ENCODE peak calls at places on chromosomes 13 and 19, in seven cellular contexts. X is HCT116, N is H1, J is K562, V is SK-N-SH, Y is HepG2, S is GM12878. R is an unnamed sample.

GRCh38 chr19:7447648-7448047 is 41.2 kb downstream of the PEX11G start:
- DNase-seq in X (no peak), Y (no peak), N (no peak), S (no peak), V (no peak), J (no peak), R (no peak)

GRCh38 chr19:55146648-55147218 is 2.3 kb downstream of the TNNT1 start:
- DNase-seq in J (peak; percentile 94), X (peak; percentile 61), N (peak; percentile 73), V (peak; percentile 70), S (no peak), Y (peak; percentile 25), R (peak; percentile 56)

GRCh38 chr13:28820099-28821051 is at the start of gene MTUS2:
- DNase-seq in J (peak; percentile 31), V (no peak), S (no peak), N (no peak), X (no peak), Y (no peak), R (no peak)

GRCh38 chr13:112175162-112176075 is 108.5 kb downstream of the SOX1 start:
- DNase-seq in S (no peak), Y (no peak), N (no peak), J (no peak), V (no peak), X (no peak), R (no peak)

GRCh38 chr13:114118086-114118762 is 14.2 kb downstream of the RASA3 start:
- DNase-seq in V (no peak), J (no peak), S (no peak), N (no peak), Y (peak; percentile 62), X (no peak), R (no peak)

GRCh38 chr19:47049307-47049700 is 880 bp upstream of the TMEM160 start:
- DNase-seq in N (no peak), J (no peak), S (no peak), V (no peak), Y (no peak), X (no peak), R (peak; percentile 31)

GRCh38 chr19:48918801-48919247 is 14.7 kb upstream of the DHDH start:
- DNase-seq in N (peak; percentile 47), S (no peak), Y (no peak), X (no peak), J (peak; percentile 81), V (peak; percentile 75), R (peak; percentile 23)

GRCh38 chr13:34172048-34172447 is 354.1 kb downstream of the RFC3 start:
- DNase-seq in J (no peak), S (no peak), V (no peak), Y (no peak), N (no peak), X (no peak), R (no peak)

GRCh38 chr13:90800082-90800746 is 547.3 kb upstream of the MIR17HG start:
- DNase-seq in Y (no peak), S (no peak), V (peak; percentile 59), X (no peak), N (no peak), J (no peak), R (no peak)

GRCh38 chr13:108306768-108307332 is 37.3 kb downstream of the TNFSF13B start:
- DNase-seq in V (no peak), Y (no peak), S (no peak), J (no peak), N (no peak), X (no peak), R (no peak)

GRCh38 chr19:34345934-34346333 is 19.1 kb upstream of the GPI start:
- DNase-seq in Y (peak; percentile 63), N (peak; percentile 65), X (peak; percentile 61), J (peak; percentile 77), V (peak; percentile 86), S (no peak), R (peak; percentile 77)

GRCh38 chr13:63864171-63864902 is 2448.7 kb upstream of the PCDH20 start:
- DNase-seq in S (no peak), X (no peak), J (no peak), V (no peak), Y (no peak), N (no peak), R (no peak)

GRCh38 chr13:101698400-101698799 is 245.9 kb downstream of the ITGBL1 start:
- DNase-seq in Y (no peak), J (no peak), V (peak; percentile 23), X (no peak), N (no peak), S (no peak), R (no peak)

GRCh38 chr13:42110410-42111155 is 62.1 kb downstream of the DGKH start:
- DNase-seq in N (no peak), S (peak; percentile 68), V (peak; percentile 55), Y (peak; percentile 54), X (peak; percentile 43), J (peak; percentile 59), R (peak; percentile 26)

GRCh38 chr13:42152495-42152894 is 104.0 kb downstream of the DGKH start:
- DNase-seq in X (no peak), S (no peak), N (no peak), J (no peak), V (no peak), Y (no peak), R (no peak)

GRCh38 chr13:114164681-114165429 is 14.2 kb upstream of the CFAP97D2 start:
- DNase-seq in V (no peak), Y (no peak), S (no peak), J (no peak), X (no peak), N (no peak), R (no peak)

GRCh38 chr19:35211545-35212230 is 16.9 kb downstream of the FAM187B start:
- DNase-seq in Y (peak; percentile 13), J (no peak), N (no peak), X (no peak), V (no peak), S (no peak), R (no peak)

GRCh38 chr19:51980116-51980736 is 6.4 kb downstream of the ZNF350 start:
- DNase-seq in V (no peak), J (no peak), X (no peak), S (no peak), N (no peak), Y (no peak), R (no peak)

GRCh38 chr13:110490009-110490770 is 71.3 kb downstream of the RAB20 start:
- DNase-seq in X (no peak), N (no peak), Y (peak; percentile 89), S (no peak), V (no peak), J (no peak), R (no peak)

DNA sequence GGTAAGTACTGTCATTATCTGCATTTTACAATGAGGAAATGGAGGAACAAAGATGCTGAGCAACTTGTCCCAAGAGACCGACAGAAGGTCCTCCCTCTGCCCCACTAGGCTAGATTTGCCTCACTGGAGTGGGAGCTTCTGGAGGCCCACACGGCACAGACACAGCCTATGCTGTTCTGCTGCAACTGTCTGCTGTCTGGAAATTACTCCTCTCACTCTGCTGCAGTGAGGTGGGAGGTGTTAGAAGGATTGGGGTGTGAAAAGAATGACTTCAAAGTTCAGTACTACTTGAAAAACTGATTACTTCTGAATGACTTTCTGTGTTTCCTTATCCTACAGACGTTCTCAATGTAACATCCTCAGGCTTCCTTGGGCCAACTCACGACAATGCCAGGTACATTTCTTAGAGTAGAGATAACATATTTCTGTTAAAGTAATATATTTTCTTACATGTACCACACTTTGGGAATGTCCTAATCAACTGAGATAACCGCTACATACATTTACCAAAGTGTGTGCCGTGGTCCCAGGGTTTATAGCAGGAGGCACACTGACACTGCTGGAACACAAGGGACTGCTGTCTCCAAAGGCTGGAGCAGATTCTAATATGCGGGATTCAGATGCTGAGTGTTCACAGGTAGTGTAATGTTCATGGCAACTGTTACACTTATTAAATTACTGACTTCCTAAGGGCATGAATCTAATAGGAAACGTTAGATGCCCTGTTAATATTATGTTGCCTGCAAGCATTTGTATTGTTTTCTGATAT is 53.5 kb upstream of the WASF3 start:
- DNase-seq in S (no peak), Y (no peak), V (no peak), N (no peak), J (no peak), X (no peak), R (no peak)
- TF ChIP-seq JUND in S (no peak), Y (no peak), V (no peak), N (no peak), J (no peak), X (no peak), R (no peak)

GRCh38 chr13:69591437-69591836 is 516.2 kb upstream of the ATXN8OS start:
- DNase-seq in N (no peak), J (no peak), Y (no peak), X (no peak), S (no peak), V (no peak), R (no peak)

GRCh38 chr13:69600811-69601210 is 506.8 kb upstream of the ATXN8OS start:
- DNase-seq in N (no peak), Y (no peak), V (no peak), J (no peak), X (no peak), S (no peak), R (no peak)

GRCh38 chr13:69597088-69597487 is 510.5 kb upstream of the ATXN8OS start:
- DNase-seq in X (no peak), Y (no peak), J (no peak), V (no peak), N (no peak), S (no peak), R (no peak)

GRCh38 chr13:69589531-69589930 is 518.1 kb upstream of the ATXN8OS start:
- DNase-seq in Y (no peak), X (no peak), N (no peak), V (no peak), S (no peak), J (no peak), R (no peak)

DNA sequence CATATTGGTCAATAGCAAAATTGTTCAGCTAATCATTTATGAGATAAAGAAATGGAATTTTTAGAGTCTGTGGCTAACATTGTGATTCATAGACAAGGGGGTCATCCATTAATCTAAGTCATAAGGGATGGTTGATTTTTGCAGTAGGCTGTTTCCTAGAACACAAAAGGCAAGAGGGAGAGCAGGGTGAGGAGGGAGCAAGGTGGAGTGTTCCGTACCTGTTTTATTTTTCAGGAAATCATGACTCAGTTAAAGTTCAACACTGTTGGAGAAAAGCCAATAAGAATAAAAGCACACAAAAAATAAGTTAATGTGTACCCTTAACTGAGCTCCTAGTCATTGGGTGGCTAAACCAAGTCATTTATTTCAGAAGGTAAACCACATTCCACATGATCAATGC is 512.4 kb upstream of the ATXN8OS start:
- DNase-seq in N (no peak), X (no peak), S (no peak), V (no peak), J (no peak), Y (no peak), R (no peak)
- TF ChIP-seq JUND in N (no peak), X (no peak), S (no peak), V (no peak), J (no peak), Y (no peak), R (no peak)

GRCh38 chr13:71359641-71360040 is 507.4 kb downstream of the DACH1 start:
- DNase-seq in J (no peak), V (no peak), Y (no peak), X (no peak), N (no peak), S (no peak), R (no peak)
- TF ChIP-seq JUND in J (no peak), V (no peak), Y (no peak), X (no peak), N (no peak), S (no peak), R (no peak)

DNA sequence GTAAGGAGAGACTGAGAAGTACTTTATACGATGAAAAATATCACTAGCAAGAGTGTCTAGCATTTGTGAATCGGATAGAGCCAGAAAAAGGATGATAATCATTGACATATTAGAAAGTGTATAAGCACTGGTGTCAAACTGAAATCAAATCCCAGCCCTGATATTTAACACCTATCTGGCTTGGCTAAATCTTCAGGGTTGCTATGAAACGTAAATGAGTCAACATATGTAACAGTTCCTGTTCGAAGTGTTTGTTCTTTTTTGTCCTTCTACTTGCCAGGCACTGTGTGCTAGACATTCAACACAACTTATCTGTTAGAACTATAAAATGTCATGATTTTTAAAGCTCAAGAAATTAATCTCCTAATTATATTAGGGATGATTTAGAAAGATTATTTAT is 40.8 kb downstream of the SERPINE3 start:
- DNase-seq in S (no peak), X (no peak), Y (no peak), N (no peak), V (no peak), J (no peak), R (no peak)
- TF ChIP-seq JUND in S (no peak), X (no peak), Y (no peak), N (no peak), V (no peak), J (no peak), R (no peak)